ENCODE peak calls at places on chromosomes 12 and 14, in nine cellular contexts. U, P, B, N, Q, G, I, R and H are unnamed samples.

GRCh38 chr12:124437621-124438414 is 129.6 kb downstream of the NCOR2 start:
- DNase-seq in U (no peak), P (peak), B (no peak), N (no peak), Q (no peak), G (no peak), I (no peak), R (no peak), H (no peak)

GRCh38 chr12:71763682-71764379 is 9.2 kb downstream of the RAB21 start:
- DNase-seq in U (no peak), P (no peak), B (no peak), N (no peak), Q (peak), G (no peak), I (peak), R (no peak), H (no peak)

GRCh38 chr14:97021571-97022171 is 224.5 kb downstream of the VRK1 start:
- DNase-seq in U (no peak), P (no peak), B (no peak), N (no peak), Q (no peak), G (no peak), I (no peak), R (no peak), H (no peak)

GRCh38 chr12:65892905-65893304 is 68.6 kb downstream of the HMGA2 start:
- DNase-seq in U (no peak), P (no peak), B (no peak), N (no peak), Q (peak), G (no peak), I (peak), R (no peak), H (no peak)

GRCh38 chr12:114990396-114990795 is 306.4 kb upstream of the TBX3 start:
- DNase-seq in U (no peak), P (no peak), B (no peak), N (no peak), Q (no peak), G (no peak), I (no peak), R (no peak), H (no peak)

GRCh38 chr14:50711043-50711442 is 42.9 kb upstream of the SAV1 start:
- DNase-seq in U (no peak), P (no peak), B (no peak), N (no peak), Q (no peak), G (no peak), I (no peak), R (no peak), H (no peak)

GRCh38 chr12:42027537-42027936 is 117.1 kb downstream of the GXYLT1 start:
- DNase-seq in U (no peak), P (no peak), B (no peak), N (no peak), Q (no peak), G (no peak), I (no peak), R (no peak), H (no peak)

GRCh38 chr14:93212432-93212831 is 5.4 kb downstream of the UBR7 start:
- DNase-seq in U (no peak), P (no peak), B (no peak), N (no peak), Q (no peak), G (no peak), I (no peak), R (no peak), H (no peak)

GRCh38 chr14:59343585-59343984 is 121.6 kb downstream of the GPR135 start:
- DNase-seq in U (no peak), P (no peak), B (no peak), N (no peak), Q (no peak), G (peak), I (no peak), R (no peak), H (no peak)

GRCh38 chr14:72892879-72893635 is 844 bp downstream of the DPF3 start:
- DNase-seq in U (peak), P (peak), B (peak), N (peak), Q (peak), G (no peak), I (peak), R (no peak), H (no peak)

GRCh38 chr12:54032627-54033100 is at the start of gene HOXC5:
- DNase-seq in U (peak), P (peak), B (no peak), N (peak), Q (peak), G (no peak), I (peak), R (peak), H (no peak)
- H3K4me3 ChIP-seq in U (peak), P (no peak), B (peak), N (peak), Q (no peak), G (peak), I (peak), R (peak), H (peak)

DNA sequence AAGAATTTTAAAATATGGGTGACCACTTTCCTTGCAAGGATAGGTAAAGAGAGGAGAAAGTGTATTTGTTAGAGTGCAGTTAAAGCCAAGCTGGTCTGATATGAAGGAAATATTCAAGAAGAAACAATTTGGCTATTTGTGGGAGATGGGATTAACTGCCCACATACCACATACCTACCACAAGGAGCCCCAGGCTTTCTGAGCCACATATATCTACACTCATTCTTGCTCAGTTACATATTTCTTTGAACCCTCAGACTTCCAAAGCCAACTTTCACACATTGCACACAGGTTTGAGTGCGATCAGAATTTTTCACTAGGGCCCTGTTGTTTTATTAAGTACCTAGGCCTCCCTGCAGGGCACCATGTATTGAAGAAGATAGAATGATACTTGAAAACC is 330.2 kb downstream of the ZFP36L1 start:
- DNase-seq in U (no peak), P (no peak), B (no peak), N (no peak), Q (peak), G (no peak), I (no peak), R (no peak), H (no peak)
- TF ChIP-seq CTCF in U (no peak), P (no peak), B (no peak), N (no peak), Q (peak), G (no peak), I (peak), R (no peak), H (peak)

DNA sequence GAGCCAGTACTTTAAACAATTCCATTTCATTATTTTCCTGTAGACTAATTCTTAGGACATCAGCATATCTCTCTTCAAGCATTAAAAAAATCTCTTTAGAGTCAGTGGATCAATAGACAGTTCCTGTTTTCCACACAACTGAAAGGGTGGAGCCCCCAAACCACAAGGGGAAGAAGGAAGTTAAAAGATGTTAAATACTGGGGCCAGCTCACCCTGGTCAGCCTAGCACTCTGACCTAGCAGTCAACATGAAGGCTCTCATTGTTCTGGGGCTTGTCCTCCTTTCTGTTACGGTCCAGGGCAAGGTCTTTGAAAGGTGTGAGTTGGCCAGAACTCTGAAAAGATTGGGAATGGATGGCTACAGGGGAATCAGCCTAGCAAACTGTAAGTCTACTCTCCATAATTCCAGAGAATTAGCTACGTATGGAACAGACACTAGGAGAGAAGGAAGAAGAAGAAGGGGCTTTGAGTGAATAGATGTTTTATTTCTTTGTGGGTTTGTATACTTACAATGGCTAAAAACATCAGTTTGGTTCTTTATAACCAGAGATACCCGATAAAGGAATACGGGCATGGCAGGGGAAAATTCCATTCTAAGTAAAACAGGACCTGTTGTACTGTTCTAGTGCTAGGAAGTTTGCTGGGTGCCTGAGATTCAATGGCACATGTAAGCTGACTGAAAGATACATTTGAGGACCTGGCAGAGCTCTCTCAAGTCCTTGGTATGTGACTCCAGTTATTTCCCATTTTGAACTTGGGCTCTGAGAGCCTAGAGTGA is at the start of gene LYZ:
- DNase-seq in U (no peak), P (no peak), B (no peak), N (no peak), Q (no peak), G (peak), I (no peak), R (peak), H (no peak)
- H3K4me3 ChIP-seq in U (no peak), P (no peak), B (peak), N (no peak), Q (no peak), G (no peak), I (no peak), R (peak), H (no peak)

GRCh38 chr12:119180380-119181040 is 1.8 kb downstream of the HSPB8 start:
- DNase-seq in U (peak), P (no peak), B (no peak), N (peak), Q (peak), G (peak), I (peak), R (peak), H (no peak)
- TF ChIP-seq CTCF in U (no peak), P (no peak), B (no peak), N (no peak), Q (no peak), G (no peak), I (no peak), R (no peak), H (no peak)